ENCODE peak calls at places on chromosomes 12 and 14, in nine cellular contexts. Y, M, I, R, A, K, C, J and X are unnamed samples. For H3K4me1, the result is how much of the 10 kb centered on the place peaks cover.

GRCh38 chr14:78985668-78986073 is 815.5 kb downstream of the NRXN3 start:
- DNase-seq in M (no peak), I (no peak), C (peak), K (no peak), A (no peak), R (no peak), J (peak), Y (peak), X (no peak)

GRCh38 chr12:48165089-48166031 is 8.0 kb upstream of the ASB8 start:
- DNase-seq in J (peak), I (no peak), R (no peak), Y (peak), M (no peak), C (peak), A (no peak), K (peak), X (peak)

GRCh38 chr14:100653409-100653808 is 66.2 kb upstream of the BEGAIN start:
- DNase-seq in A (no peak), Y (peak), J (peak), R (no peak), K (no peak), C (no peak), M (no peak), I (no peak), X (no peak)

GRCh38 chr12:124385219-124385969 is 90.5 kb downstream of the RFLNA start:
- DNase-seq in I (peak), A (no peak), M (no peak), C (peak), J (no peak), Y (no peak), K (peak), R (no peak), X (no peak)

GRCh38 chr12:57813971-57814771 is 4.4 kb downstream of the AVIL start:
- DNase-seq in C (peak), K (no peak), A (peak), R (no peak), Y (peak), I (peak), J (no peak), M (peak), X (no peak)

GRCh38 chr12:64951944-64952343 is 127.5 kb downstream of the TBC1D30 start:
- DNase-seq in C (no peak), A (no peak), Y (no peak), R (no peak), M (no peak), I (no peak), K (no peak), J (no peak), X (no peak)

GRCh38 chr14:77485901-77486678 is 12.5 kb downstream of the ISM2 start:
- DNase-seq in Y (no peak), I (no peak), C (peak), K (peak), M (no peak), A (no peak), J (no peak), R (no peak), X (no peak)

GRCh38 chr12:120962487-120963054 is 15.8 kb upstream of the HNF1A start:
- DNase-seq in J (no peak), R (no peak), M (no peak), K (no peak), C (no peak), A (no peak), I (no peak), Y (no peak), X (peak)

GRCh38 chr14:71163050-71163841 is 256.0 kb downstream of the PCNX1 start:
- DNase-seq in K (no peak), I (no peak), M (no peak), C (no peak), Y (no peak), A (no peak), R (no peak), J (no peak), X (no peak)

GRCh38 chr12:68636268-68636667 is 25.6 kb downstream of the RAP1B start:
- DNase-seq in I (no peak), M (no peak), C (peak), Y (no peak), A (no peak), K (peak), J (no peak), R (no peak), X (no peak)

GRCh38 chr12:132289356-132290202 is 39.8 kb downstream of the GALNT9 start:
- DNase-seq in J (no peak), A (no peak), C (no peak), Y (no peak), R (no peak), K (no peak), M (no peak), I (no peak), X (no peak)

GRCh38 chr12:31234053-31234835 is 91.7 kb downstream of the SINHCAF start:
- DNase-seq in C (no peak), M (no peak), A (no peak), I (no peak), K (no peak), J (no peak), Y (no peak), R (no peak), X (no peak)

GRCh38 chr14:64707661-64708060 is 3.4 kb downstream of the PLEKHG3 start:
- DNase-seq in K (peak), Y (no peak), J (no peak), I (no peak), M (peak), A (no peak), C (peak), R (no peak), X (peak)

GRCh38 chr14:64704743-64705405 is 650 bp downstream of the PLEKHG3 start:
- DNase-seq in C (peak), M (peak), Y (peak), I (peak), K (no peak), J (no peak), R (no peak), A (peak), X (no peak)

GRCh38 chr14:64705406-64706118 is 1.3 kb downstream of the PLEKHG3 start:
- DNase-seq in R (peak), Y (peak), C (no peak), J (no peak), K (no peak), I (peak), A (no peak), M (peak), X (no peak)

GRCh38 chr14:64706552-64707193 is 2.4 kb downstream of the PLEKHG3 start:
- DNase-seq in J (peak), M (peak), A (no peak), C (no peak), R (peak), Y (peak), K (no peak), I (no peak), X (no peak)

DNA sequence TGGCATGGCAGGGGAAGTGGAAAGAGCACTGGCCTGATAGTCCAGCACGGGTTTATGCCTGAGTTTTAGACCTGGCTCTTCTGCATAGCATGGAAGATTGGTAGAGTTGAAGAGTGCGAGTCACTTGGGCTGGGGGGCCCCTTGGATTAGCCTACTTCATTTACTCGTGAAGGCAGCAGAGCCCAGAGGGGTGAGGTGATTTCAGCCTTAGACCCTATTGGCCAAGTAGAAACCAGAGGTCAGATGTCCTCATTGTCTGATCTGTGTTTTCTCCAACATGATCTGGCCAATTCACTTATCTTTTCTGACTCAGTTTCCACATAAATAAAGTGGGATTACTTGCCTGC is 1.9 kb downstream of the PLEKHG3 start:
- DNase-seq in M (no peak), J (no peak), Y (no peak), R (no peak), A (no peak), C (no peak), K (no peak), I (no peak), X (no peak)
- H3K4me3 ChIP-seq in M (peak), J (peak), Y (no peak), R (peak), A (peak), C (no peak), K (peak), I (peak), X (peak)

DNA sequence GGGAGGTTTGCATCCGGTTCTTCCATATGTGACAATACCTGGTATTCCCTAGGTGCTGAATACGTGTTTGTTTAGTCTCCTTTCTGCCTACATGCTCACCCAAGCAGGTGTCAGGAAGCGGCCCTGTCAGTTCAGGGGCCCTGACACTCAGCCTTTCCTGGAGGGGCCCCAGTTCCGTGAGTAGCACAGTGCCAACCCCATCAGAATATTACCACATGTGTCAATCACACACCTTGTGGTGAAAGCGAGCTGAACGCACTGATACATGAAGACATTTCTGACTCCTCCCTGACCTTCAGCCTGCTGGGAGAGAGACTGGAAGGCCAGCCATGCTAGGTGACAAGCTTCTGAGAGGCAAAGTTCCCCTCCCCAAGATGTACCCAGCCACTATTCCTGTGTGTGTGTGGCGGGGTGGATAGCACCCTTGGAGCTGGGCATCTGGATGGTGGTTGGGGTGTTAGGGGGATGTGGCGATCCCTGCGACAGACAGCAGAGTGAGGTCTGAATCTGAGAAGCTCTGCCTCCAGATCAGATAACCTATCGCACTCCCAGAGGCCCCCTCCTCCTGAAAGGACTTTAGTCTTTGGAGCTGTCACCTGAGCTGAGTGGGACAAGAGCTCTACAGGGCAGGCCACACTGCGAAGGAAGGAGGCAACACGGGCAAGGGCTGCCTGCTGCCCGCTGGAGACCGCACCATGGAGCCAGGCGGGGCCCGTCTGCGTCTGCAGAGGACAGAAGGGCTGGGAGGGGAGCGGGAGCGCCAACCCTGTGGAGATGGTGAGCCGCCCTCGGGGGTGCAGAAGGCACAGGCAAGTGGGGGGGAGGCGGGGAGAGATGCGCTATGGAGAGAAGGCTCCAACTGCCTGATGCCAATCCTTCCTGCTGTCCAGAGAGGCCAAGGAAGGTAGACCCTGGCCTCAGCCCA is at the start of gene SOAT2:
- DNase-seq in R (no peak), J (no peak), A (no peak), C (no peak), K (no peak), M (no peak), Y (no peak), I (no peak), X (no peak)
- H3K27ac ChIP-seq in R (no peak), J (no peak), A (no peak), C (no peak), K (no peak), M (peak), Y (no peak), I (no peak), X (no peak)

DNA sequence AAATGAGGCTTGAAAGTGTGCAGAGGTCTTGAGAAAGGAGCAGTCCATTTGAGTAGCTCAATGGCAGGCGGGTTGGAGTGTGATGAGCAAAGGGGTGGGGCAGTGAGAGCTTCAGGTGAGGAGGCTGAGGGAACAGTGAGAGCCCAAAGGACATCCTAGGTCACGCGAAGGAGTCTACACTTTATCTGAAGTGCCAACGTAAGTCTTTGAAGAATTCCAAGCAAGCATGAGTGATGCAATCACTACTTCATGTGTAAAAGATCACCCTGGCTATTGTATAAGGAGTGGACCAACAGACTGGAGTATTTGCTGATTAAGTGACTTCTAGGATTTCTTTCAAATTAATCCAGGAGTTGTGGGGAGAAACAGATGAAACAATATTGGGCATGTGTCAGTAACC is 159.8 kb upstream of the HIF1A start:
- DNase-seq in A (no peak), R (no peak), C (no peak), Y (no peak), K (no peak), M (no peak), J (no peak), I (no peak), X (no peak)
- H3K4me1 ChIP-seq in A (under half), R (under half), C (under half), Y (under half), K (under half), M (under half), J (under half), I (under half), X (under half)

DNA sequence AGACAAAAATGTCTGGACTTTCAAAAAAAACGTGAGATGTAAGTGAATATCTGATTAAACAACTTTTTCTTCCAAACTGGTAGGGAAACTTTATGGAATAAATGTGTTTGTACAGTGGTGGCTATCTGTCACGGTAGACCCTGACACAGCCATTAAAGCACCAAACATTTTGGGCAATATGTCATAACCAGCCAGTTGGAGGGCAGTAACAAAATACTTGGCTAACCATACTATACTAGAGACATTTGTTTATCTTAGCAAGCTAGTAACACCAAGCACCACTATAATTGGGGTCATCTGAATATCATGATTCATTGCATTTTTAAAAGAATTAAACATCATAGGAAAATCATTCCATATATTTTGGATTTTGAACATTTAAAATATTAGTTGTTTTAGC is 6.0 kb upstream of the MYF6 start:
- DNase-seq in J (no peak), A (no peak), R (no peak), K (no peak), I (no peak), M (no peak), Y (no peak), C (peak), X (no peak)
- H3K4me3 ChIP-seq in J (no peak), A (no peak), R (no peak), K (no peak), I (peak), M (no peak), Y (no peak), C (no peak), X (no peak)